ENCODE peak calls at places on chromosome 12, in seven cellular contexts. T, D, P, X, G, R and H are unnamed samples.

GRCh38 chr12:120041386-120042231 is 52.6 kb downstream of the BICDL1 start:
- DNase-seq in D (no peak), X (no peak), G (peak; percentile 66), T (no peak), R (no peak), P (no peak), H (no peak)

GRCh38 chr12:111367661-111368221 is 1.2 kb downstream of the PHETA1 start:
- DNase-seq in R (no peak), G (no peak), T (no peak), P (peak; percentile 85), D (peak; percentile 57), X (no peak), H (no peak)

GRCh38 chr12:13592063-13592942 is 389.1 kb downstream of the GRIN2B start:
- DNase-seq in R (no peak), G (no peak), T (no peak), X (no peak), D (no peak), P (no peak), H (no peak)

GRCh38 chr12:8661016-8661415 is 1.6 kb downstream of the MFAP5 start:
- DNase-seq in X (no peak), P (no peak), R (no peak), T (no peak), G (no peak), D (no peak), H (no peak)

GRCh38 chr12:91778938-91779400 is 366.7 kb downstream of the BTG1 start:
- DNase-seq in T (no peak), X (peak; percentile 33), D (peak; percentile 84), R (no peak), P (peak; percentile 26), G (peak; percentile 35), H (peak; percentile 77)

GRCh38 chr12:85574291-85574690 is 261.9 kb downstream of the RASSF9 start:
- DNase-seq in D (no peak), P (no peak), G (no peak), X (no peak), T (no peak), R (no peak), H (no peak)

GRCh38 chr12:122669397-122670070 is 33.6 kb downstream of the HCAR2 start:
- DNase-seq in X (no peak), G (no peak), R (no peak), D (no peak), P (peak; percentile 52), T (no peak), H (no peak)

GRCh38 chr12:79555006-79555925 is 135.5 kb downstream of the PAWR start:
- DNase-seq in P (no peak), T (no peak), R (peak; percentile 32), G (no peak), D (no peak), X (no peak), H (no peak)

GRCh38 chr12:123363385-123363742 is 1.3 kb downstream of the SBNO1 start:
- DNase-seq in G (no peak), X (no peak), D (no peak), R (no peak), P (no peak), T (no peak), H (peak; percentile 20)

GRCh38 chr12:20463920-20464524 is 95.7 kb downstream of the PDE3A start:
- DNase-seq in T (no peak), G (no peak), X (no peak), P (no peak), D (no peak), R (peak; percentile 23), H (peak; percentile 15)

GRCh38 chr12:3496964-3497363 is 6.0 kb downstream of the PRMT8 start:
- DNase-seq in R (peak; percentile 18), P (no peak), G (no peak), X (no peak), T (no peak), D (no peak), H (peak; percentile 23)

GRCh38 chr12:57262126-57262822 is 11.3 kb upstream of the STAC3 start:
- DNase-seq in D (no peak), R (no peak), P (no peak), X (no peak), T (no peak), G (no peak), H (no peak)

GRCh38 chr12:128388461-128388921 is 121.5 kb downstream of the TMEM132C start:
- DNase-seq in G (no peak), T (no peak), X (no peak), P (no peak), D (no peak), R (no peak), H (no peak)

GRCh38 chr12:96308881-96309280 is 91.4 kb downstream of the CDK17 start:
- DNase-seq in T (no peak), P (no peak), X (no peak), R (no peak), G (no peak), D (no peak), H (no peak)

GRCh38 chr12:49019435-49020317 is 1.1 kb upstream of the PRKAG1 start:
- DNase-seq in P (no peak), D (peak; percentile 59), G (peak; percentile 32), X (no peak), T (no peak), R (peak; percentile 40), H (peak; percentile 50)

GRCh38 chr12:3288690-3289089 is 202.3 kb upstream of the PRMT8 start:
- DNase-seq in P (no peak), D (no peak), T (no peak), G (no peak), R (no peak), X (no peak), H (no peak)

GRCh38 chr12:72246370-72246769 is 25.8 kb upstream of the TRHDE start:
- DNase-seq in D (no peak), X (no peak), P (no peak), T (no peak), G (no peak), R (no peak), H (no peak)

GRCh38 chr12:112807452-112807851 is 15.9 kb downstream of the RPH3A start:
- DNase-seq in R (no peak), D (no peak), T (no peak), X (no peak), P (no peak), G (no peak), H (no peak)

GRCh38 chr12:58803893-58804292 is 116.4 kb downstream of the LRIG3 start:
- DNase-seq in G (no peak), D (no peak), R (no peak), T (no peak), P (no peak), X (peak; percentile 59), H (peak; percentile 14)

GRCh38 chr12:84874125-84874824 is 38.3 kb downstream of the SLC6A15 start:
- DNase-seq in G (no peak), P (no peak), T (no peak), R (peak; percentile 77), D (no peak), X (peak; percentile 13), H (peak; percentile 34)

GRCh38 chr12:24222968-24223367 is 273.5 kb upstream of the SOX5 start:
- DNase-seq in G (no peak), X (peak; percentile 45), D (no peak), T (no peak), P (no peak), R (no peak), H (no peak)

GRCh38 chr12:6226002-6226700 is 26.0 kb downstream of the CD9 start:
- DNase-seq in D (peak; percentile 91), G (no peak), R (no peak), P (peak; percentile 79), T (no peak), X (no peak), H (peak; percentile 70)

GRCh38 chr12:6225630-6226001 is 25.4 kb downstream of the CD9 start:
- DNase-seq in D (no peak), X (no peak), P (no peak), G (no peak), R (no peak), T (no peak), H (no peak)

GRCh38 chr12:6223545-6223944 is 23.3 kb downstream of the CD9 start:
- DNase-seq in X (no peak), D (no peak), P (no peak), G (no peak), T (no peak), R (no peak), H (no peak)

GRCh38 chr12:6226701-6227096 is 26.5 kb downstream of the CD9 start:
- DNase-seq in D (no peak), P (no peak), G (no peak), X (no peak), R (no peak), T (peak; percentile 76), H (no peak)

GRCh38 chr12:6224550-6224949 is 24.4 kb downstream of the CD9 start:
- DNase-seq in P (no peak), X (no peak), T (no peak), R (no peak), D (peak; percentile 94), G (no peak), H (no peak)
- H3K27ac ChIP-seq in P (peak overlapping the region; percentile 5), X (peak overlapping the region; percentile 39), T (peak overlapping the region; percentile 83), R (no peak overlapping the region), D (peak overlapping the region; percentile 40), G (no peak overlapping the region), H (peak overlapping the region; percentile 97)

GRCh38 chr12:67410667-67411067 is 141.5 kb downstream of the CAND1 start:
- DNase-seq in X (no peak), D (no peak), G (no peak), R (no peak), P (no peak), T (no peak), H (no peak)

GRCh38 chr12:67415473-67415872 is 146.3 kb downstream of the CAND1 start:
- DNase-seq in P (no peak), T (no peak), X (no peak), R (peak; percentile 65), D (peak; percentile 57), G (no peak), H (no peak)

GRCh38 chr12:67411562-67411961 is 142.4 kb downstream of the CAND1 start:
- DNase-seq in P (no peak), R (no peak), D (no peak), T (no peak), X (no peak), G (no peak), H (no peak)

GRCh38 chr12:67414011-67414715 is 145.0 kb downstream of the CAND1 start:
- DNase-seq in X (no peak), T (no peak), G (no peak), D (no peak), P (no peak), R (no peak), H (no peak)

GRCh38 chr12:67413577-67413976 is 144.4 kb downstream of the CAND1 start:
- DNase-seq in D (no peak), X (no peak), T (no peak), R (no peak), G (no peak), P (no peak), H (peak; percentile 49)
- TF ChIP-seq CTCF in D (no peak), X (no peak), T (no peak), R (no peak), G (no peak), P (no peak), H (no peak)

GRCh38 chr12:94872671-94873367 is 130.7 kb downstream of the NDUFA12 start:
- DNase-seq in X (no peak), P (no peak), R (no peak), D (no peak), G (no peak), T (no peak), H (no peak)
- H3K27ac ChIP-seq in X (no peak overlapping the region), P (no peak overlapping the region), R (no peak overlapping the region), D (no peak overlapping the region), G (no peak overlapping the region), T (no peak overlapping the region), H (no peak overlapping the region)

DNA sequence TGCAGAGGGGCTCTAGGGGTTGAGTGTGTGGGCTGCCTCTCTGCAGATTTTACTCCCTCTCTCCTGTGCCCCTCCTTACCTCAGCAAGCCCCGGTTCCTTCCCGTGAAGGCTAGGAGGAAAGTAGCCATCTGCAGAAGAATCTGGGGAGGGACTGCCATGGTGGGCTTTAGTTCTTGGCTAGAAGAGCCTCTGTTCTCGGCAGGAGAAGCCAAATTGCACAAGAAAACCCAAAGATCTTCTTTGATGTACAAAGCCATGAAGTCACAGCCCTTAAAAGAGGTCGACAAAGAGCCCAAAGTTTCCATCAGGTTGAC is 23.5 kb downstream of the CKAP4 start:
- DNase-seq in X (no peak), T (no peak), D (no peak), P (no peak), G (no peak), R (no peak), H (no peak)
- TF ChIP-seq CTCF in X (no peak), T (peak; percentile 21), D (no peak), P (no peak), G (peak; percentile 45), R (no peak), H (peak; percentile 19)